ENCODE peak calls at places on chromosomes 16 and 17, in nine cellular contexts. B is HFFc6; S is stimulated activated CD4-positive, alpha-beta T cell treated with anti-CD3 and anti-CD28 coated beads, Interleukin-4, amount 100 ng/mL, for 4 hours; O is NCI-H1930; F is T-helper 9 cell; V is ELR; C is amniotic stem cell; X is GOT3; W is retina. E is an unnamed sample.

GRCh38 chr17:79720705-79721295 is 9.9 kb upstream of the ENPP7 start:
- DNase-seq in B (no peak), S (no peak), O (no peak), F (no peak), V (no peak), C (no peak), X (no peak), W (no peak), E (no peak)

GRCh38 chr17:33871720-33872535 is 383.2 kb upstream of the CCL2 start:
- DNase-seq in B (no peak), S (no peak), O (no peak), F (no peak), V (peak; percentile 1), C (no peak), X (no peak), W (no peak), E (no peak)

GRCh38 chr17:39808409-39808997 is 55.6 kb downstream of the IKZF3 start:
- DNase-seq in B (no peak), S (no peak), O (no peak), F (no peak), V (no peak), C (no peak), X (no peak), W (no peak), E (no peak)

GRCh38 chr16:28202147-28202746 is 9.5 kb downstream of the XPO6 start:
- DNase-seq in B (no peak), S (peak; percentile 7), O (no peak), F (no peak), V (peak; percentile 62), C (no peak), X (no peak), W (no peak), E (no peak)

GRCh38 chr16:85390511-85391174 is 222.5 kb upstream of the GSE1 start:
- DNase-seq in B (peak; percentile 92), S (no peak), O (no peak), F (no peak), V (peak; percentile 96), C (no peak), X (peak; percentile 64), W (no peak), E (peak; percentile 72)

GRCh38 chr17:71486171-71486740 is 634.6 kb upstream of the SOX9 start:
- DNase-seq in B (no peak), S (no peak), O (no peak), F (no peak), V (no peak), C (no peak), X (no peak), W (no peak), E (no peak)

GRCh38 chr16:23952128-23953041 is 116.6 kb downstream of the PRKCB start:
- DNase-seq in B (no peak), S (peak; percentile 66), O (peak; percentile 75), F (no peak), V (peak; percentile 45), C (no peak), X (no peak), W (peak; percentile 49), E (no peak)

GRCh38 chr17:61386251-61386650 is 13.4 kb upstream of the TBX2 start:
- DNase-seq in B (no peak), S (no peak), O (no peak), F (no peak), V (no peak), C (no peak), X (no peak), W (no peak), E (no peak)

GRCh38 chr16:50251375-50252081 is 14.8 kb upstream of the ADCY7 start:
- DNase-seq in B (peak; percentile 92), S (no peak), O (no peak), F (no peak), V (peak; percentile 93), C (peak; percentile 77), X (no peak), W (no peak), E (no peak)

GRCh38 chr17:74682442-74683190 is 30.1 kb downstream of the CD300LF start:
- DNase-seq in B (no peak), S (no peak), O (no peak), F (no peak), V (no peak), C (no peak), X (no peak), W (no peak), E (no peak)

E was measured in thoracic aorta.